ENCODE peak calls at places on chromosomes 16 and 17, in seven cellular contexts. H, M, K, Y, A, R and F are unnamed samples.

GRCh38 chr17:7997186-7997585 is 5.2 kb upstream of the GUCY2D start:
- DNase-seq in H (no peak), R (peak), M (no peak), Y (peak), A (no peak), K (no peak), F (peak)

GRCh38 chr16:13793788-13794461 is 126.0 kb upstream of the ERCC4 start:
- DNase-seq in Y (no peak), K (no peak), H (no peak), M (no peak), A (no peak), R (no peak), F (no peak)

GRCh38 chr17:78034429-78035091 is 76.1 kb downstream of the TNRC6C start:
- DNase-seq in Y (peak), R (peak), H (no peak), M (no peak), A (no peak), K (no peak), F (no peak)

GRCh38 chr17:44827863-44828262 is 2.2 kb downstream of the GJC1 start:
- DNase-seq in M (no peak), Y (peak), H (no peak), R (peak), A (no peak), K (no peak), F (no peak)

GRCh38 chr17:71919181-71919580 is 201.6 kb upstream of the SOX9 start:
- DNase-seq in R (peak), K (no peak), A (no peak), H (no peak), M (no peak), Y (no peak), F (no peak)

GRCh38 chr16:47666434-47666833 is 205.3 kb downstream of the PHKB start:
- DNase-seq in K (no peak), M (no peak), R (no peak), A (no peak), Y (no peak), H (no peak), F (no peak)

GRCh38 chr16:89828199-89828869 is at the start of gene SPIRE2:
- DNase-seq in Y (peak), H (peak), A (no peak), R (peak), M (peak), K (peak), F (peak)

GRCh38 chr17:78739331-78739853 is 42.7 kb downstream of the CYTH1 start:
- DNase-seq in H (no peak), K (no peak), Y (no peak), M (no peak), A (no peak), R (no peak), F (no peak)

GRCh38 chr16:82067042-82067809 is 32.2 kb downstream of the HSD17B2 start:
- DNase-seq in R (peak), M (no peak), K (no peak), A (no peak), H (no peak), Y (no peak), F (no peak)